ENCODE peak calls at places on chromosome 17, in four cellular contexts. Y is AG10803, G is NCI-H1105, M is BJ. H is an unnamed sample.
A peak's percentile ranks its signal among the peaks of the same experiment; 100 is the strongest.

GRCh38 chr17:70076189-70076588 is 1.2 kb downstream of the KCNJ16 start:
- DNase-seq in M (no peak), Y (peak; percentile 33), G (no peak), H (no peak)

GRCh38 chr17:44384823-44385286 is 4.6 kb downstream of the ITGA2B start:
- DNase-seq in Y (no peak), M (no peak), G (no peak), H (no peak)

GRCh38 chr17:74935585-74936469 is at the start of gene OTOP3:
- DNase-seq in Y (no peak), M (no peak), G (peak; percentile 71), H (no peak)

GRCh38 chr17:57868007-57868774 is 18.3 kb upstream of the MRPS23 start:
- DNase-seq in M (peak; percentile 73), Y (peak; percentile 93), G (no peak), H (no peak)

GRCh38 chr17:70622382-70623260 is 453.3 kb downstream of the KCNJ2 start:
- DNase-seq in G (peak; percentile 41), M (no peak), Y (peak; percentile 8), H (no peak)

GRCh38 chr17:35051183-35051578 is 12.3 kb downstream of the RFFL start:
- DNase-seq in G (no peak), Y (no peak), M (no peak), H (no peak)

GRCh38 chr17:16027708-16028584 is 28.3 kb downstream of the TTC19 start:
- DNase-seq in M (peak; percentile 65), Y (peak; percentile 88), G (no peak), H (peak; percentile 89)

GRCh38 chr17:49290690-49291326 is 60.2 kb upstream of the PHOSPHO1 start:
- DNase-seq in G (peak; percentile 6), M (no peak), Y (peak; percentile 25), H (peak; percentile 6)

GRCh38 chr17:17361543-17362511 is 58.7 kb downstream of the NT5M start:
- DNase-seq in M (no peak), Y (peak; percentile 50), G (no peak), H (no peak)

GRCh38 chr17:77887464-77888241 is 70.8 kb upstream of the TNRC6C start:
- DNase-seq in G (peak; percentile 37), Y (peak; percentile 77), M (peak; percentile 26), H (peak; percentile 19)

GRCh38 chr17:61227866-61228265 is 171.8 kb upstream of the TBX2 start:
- DNase-seq in G (no peak), M (no peak), Y (no peak), H (no peak)

GRCh38 chr17:42428141-42428944 is 5.3 kb upstream of the CAVIN1 start:
- DNase-seq in M (peak; percentile 97), Y (peak; percentile 99), G (no peak), H (peak; percentile 90)

GRCh38 chr17:61285483-61286320 is 113.9 kb upstream of the TBX2 start:
- DNase-seq in M (peak; percentile 56), G (no peak), Y (peak; percentile 76), H (no peak)

GRCh38 chr17:65371702-65372101 is 189.7 kb downstream of the AXIN2 start:
- DNase-seq in Y (no peak), M (no peak), G (no peak), H (no peak)

GRCh38 chr17:70031341-70031740 is 43.7 kb upstream of the KCNJ16 start:
- DNase-seq in Y (no peak), M (no peak), G (no peak), H (no peak)

GRCh38 chr17:39898088-39898487 is 20.3 kb downstream of the GSDMB start:
- DNase-seq in M (no peak), G (no peak), Y (no peak), H (no peak)

GRCh38 chr17:28488154-28488883 is 14.9 kb downstream of the SLC13A2 start:
- DNase-seq in M (no peak), Y (no peak), G (no peak), H (no peak)

GRCh38 chr17:74843352-74843627 is 16.4 kb downstream of the GRIN2C start:
- DNase-seq in M (no peak), Y (no peak), G (no peak), H (no peak)

GRCh38 chr17:37273419-37274051 is 102.2 kb upstream of the C17orf78 start:
- DNase-seq in G (no peak), Y (peak; percentile 32), M (no peak), H (no peak)

GRCh38 chr17:7383742-7384488 is 3.0 kb downstream of the TNK1 start:
- DNase-seq in Y (no peak), G (no peak), M (no peak), H (no peak)

GRCh38 chr17:17532991-17533390 is 36.8 kb upstream of the RASD1 start:
- DNase-seq in Y (no peak), M (no peak), G (no peak), H (no peak)

GRCh38 chr17:82281502-82282238 is 8.2 kb upstream of the CSNK1D start:
- DNase-seq in G (no peak), Y (no peak), M (no peak), H (no peak)

GRCh38 chr17:6753006-6753445 is 2.8 kb upstream of the XAF1 start:
- DNase-seq in G (no peak), Y (peak; percentile 93), M (peak; percentile 68), H (peak; percentile 73)

GRCh38 chr17:63841350-63842172 is 924 bp downstream of the SMARCD2 start:
- DNase-seq in G (no peak), Y (peak; percentile 43), M (no peak), H (no peak)

GRCh38 chr17:77437017-77437416 is 296.2 kb downstream of the SEC14L1 start:
- DNase-seq in G (no peak), M (no peak), Y (peak; percentile 73), H (no peak)

GRCh38 chr17:30824002-30824355 is 513 bp downstream of the CRLF3 start:
- DNase-seq in G (no peak), Y (no peak), M (no peak), H (no peak)

GRCh38 chr17:74514632-74515035 is 16.6 kb downstream of the CD300LB start:
- DNase-seq in M (no peak), Y (no peak), G (peak; percentile 100), H (no peak)

GRCh38 chr17:48644910-48645557 is 18.9 kb upstream of the HOXB9 start:
- DNase-seq in M (no peak), Y (no peak), G (no peak), H (no peak)

GRCh38 chr17:36463916-36464764 is 22.3 kb upstream of the ZNHIT3 start:
- DNase-seq in G (no peak), Y (peak; percentile 72), M (no peak), H (peak; percentile 24)

GRCh38 chr17:59437766-59438165 is 106.3 kb downstream of the YPEL2 start:
- DNase-seq in G (no peak), Y (no peak), M (no peak), H (no peak)

GRCh38 chr17:35460354-35460851 is 11.8 kb upstream of the SLFN13 start:
- DNase-seq in M (no peak), G (no peak), Y (no peak), H (no peak)

GRCh38 chr17:74274703-74275340 is 788 bp downstream of the DNAI2 start:
- DNase-seq in Y (no peak), M (no peak), G (peak; percentile 1), H (no peak)

GRCh38 chr17:79785900-79786810 is 8.2 kb downstream of the CBX2 start:
- DNase-seq in Y (no peak), G (no peak), M (no peak), H (no peak)

GRCh38 chr17:49076575-49077384 is 55.8 kb upstream of the B4GALNT2 start:
- DNase-seq in Y (peak; percentile 74), G (no peak), M (peak; percentile 34), H (peak; percentile 76)